ENCODE peak calls at places on chromosome 6, in ten cellular contexts. D is body of pancreas, P is ovary, M is testis, K is heart left ventricle, J is stomach, H is IMR-90, Z is GM12878, F is esophagus squamous epithelium, I is transverse colon. S is an unnamed sample.

GRCh38 chr6:40755046-40755681 is 168.0 kb upstream of the LRFN2 start:
- DNase-seq in D (no peak), P (no peak), M (no peak), K (no peak), J (no peak), H (peak), Z (no peak), F (no peak), I (no peak), S (peak)

GRCh38 chr6:69584913-69585729 is 211.7 kb downstream of the LMBRD1 start:
- DNase-seq in D (no peak), P (no peak), M (no peak), K (peak), J (no peak), H (no peak), Z (peak), F (no peak), I (no peak), S (no peak)

GRCh38 chr6:169263374-169263773 is 9.7 kb upstream of the THBS2 start:
- DNase-seq in D (no peak), P (no peak), M (no peak), K (no peak), J (no peak), H (no peak), Z (no peak), F (no peak), I (no peak), S (no peak)

GRCh38 chr6:110656492-110656891 is 158.8 kb downstream of the CDK19 start:
- DNase-seq in D (peak), P (no peak), M (peak), K (no peak), J (peak), H (no peak), Z (no peak), F (no peak), I (no peak), S (no peak)

GRCh38 chr6:157999100-158000051 is 17.7 kb downstream of the SYNJ2 start:
- DNase-seq in D (peak), P (no peak), M (no peak), K (no peak), J (no peak), H (no peak), Z (no peak), F (no peak), I (no peak), S (no peak)

GRCh38 chr6:20001286-20001685 is 164.1 kb downstream of the ID4 start:
- DNase-seq in D (no peak), P (no peak), M (no peak), K (no peak), J (no peak), H (no peak), Z (no peak), F (no peak), I (no peak), S (no peak)

GRCh38 chr6:37679539-37680476 is 17.9 kb downstream of the MDGA1 start:
- DNase-seq in D (no peak), P (no peak), M (no peak), K (no peak), J (no peak), H (no peak), Z (peak), F (no peak), I (no peak), S (no peak)

GRCh38 chr6:15036690-15037245 is 209.1 kb upstream of the JARID2 start:
- DNase-seq in D (peak), P (no peak), M (peak), K (peak), J (peak), H (no peak), Z (no peak), F (no peak), I (peak), S (no peak)

GRCh38 chr6:34341481-34341971 is 50.9 kb downstream of the NUDT3 start:
- DNase-seq in D (peak), P (no peak), M (no peak), K (no peak), J (peak), H (peak), Z (no peak), F (no peak), I (no peak), S (peak)

GRCh38 chr6:147463651-147464050 is 44.8 kb upstream of the SAMD5 start:
- DNase-seq in D (no peak), P (no peak), M (no peak), K (no peak), J (no peak), H (no peak), Z (no peak), F (no peak), I (no peak), S (no peak)

GRCh38 chr6:157269261-157269794 is 54.0 kb downstream of the TMEM242 start:
- DNase-seq in D (peak), P (peak), M (peak), K (peak), J (peak), H (peak), Z (no peak), F (no peak), I (peak), S (no peak)

GRCh38 chr6:138979365-138979764 is 8.7 kb downstream of the REPS1 start:
- DNase-seq in D (no peak), P (no peak), M (no peak), K (no peak), J (no peak), H (peak), Z (no peak), F (no peak), I (no peak), S (no peak)

GRCh38 chr6:130020892-130021483 is 2.6 kb downstream of the L3MBTL3 start:
- DNase-seq in D (peak), P (peak), M (peak), K (peak), J (peak), H (peak), Z (peak), F (peak), I (peak), S (no peak)

GRCh38 chr6:37731888-37732287 is 34.2 kb upstream of the MDGA1 start:
- DNase-seq in D (peak), P (no peak), M (no peak), K (no peak), J (peak), H (no peak), Z (peak), F (no peak), I (peak), S (no peak)

GRCh38 chr6:1527098-1527497 is 82.6 kb upstream of the FOXC1 start:
- DNase-seq in D (peak), P (peak), M (peak), K (peak), J (no peak), H (peak), Z (no peak), F (no peak), I (peak), S (no peak)

GRCh38 chr6:20444786-20445271 is 43.1 kb downstream of the E2F3 start:
- DNase-seq in D (no peak), P (no peak), M (no peak), K (no peak), J (no peak), H (peak), Z (no peak), F (no peak), I (no peak), S (peak)

GRCh38 chr6:45991189-45991588 is 24.5 kb downstream of the CLIC5 start:
- DNase-seq in D (no peak), P (no peak), M (peak), K (no peak), J (no peak), H (no peak), Z (no peak), F (no peak), I (no peak), S (no peak)

GRCh38 chr6:162056745-162057144 is 670.8 kb downstream of the PRKN start:
- DNase-seq in D (peak), P (no peak), M (peak), K (no peak), J (no peak), H (no peak), Z (no peak), F (no peak), I (no peak), S (peak)

GRCh38 chr6:129501401-129502051 is 208.5 kb downstream of the ARHGAP18 start:
- DNase-seq in D (peak), P (no peak), M (peak), K (peak), J (peak), H (peak), Z (no peak), F (no peak), I (peak), S (peak)

GRCh38 chr6:53918854-53919253 is 124.0 kb downstream of the LRRC1 start:
- DNase-seq in D (no peak), P (no peak), M (no peak), K (no peak), J (no peak), H (no peak), Z (no peak), F (no peak), I (no peak), S (no peak)
- TF ChIP-seq POLR2A in D (no peak), P (no peak), M (no peak), K (no peak), J (no peak), H (no peak), Z (no peak), F (no peak), I (no peak), S (no peak)

DNA sequence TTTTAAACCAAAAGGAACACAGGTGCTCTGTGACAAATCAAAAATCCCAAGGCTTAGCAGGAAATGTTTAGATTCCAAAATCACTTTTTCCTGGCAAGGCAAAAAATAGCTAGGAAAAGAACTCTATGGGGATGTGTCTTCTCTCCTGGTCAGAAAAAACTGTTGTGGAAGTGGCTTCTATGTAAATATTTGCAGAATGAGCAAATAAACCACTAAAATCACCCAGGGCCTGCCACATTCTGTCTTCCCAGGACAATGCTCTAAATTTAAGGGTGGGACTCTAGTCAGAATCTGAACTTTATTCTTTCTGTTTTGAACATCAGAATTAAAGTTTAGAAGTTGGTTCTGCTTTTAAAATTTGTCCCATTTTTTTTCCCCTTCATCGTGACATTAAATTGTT is 29.3 kb downstream of the GCM1 start:
- DNase-seq in D (no peak), P (no peak), M (no peak), K (no peak), J (no peak), H (no peak), Z (no peak), F (no peak), I (no peak), S (no peak)
- TF ChIP-seq POLR2A in D (no peak), P (no peak), M (no peak), K (no peak), J (no peak), H (no peak), Z (no peak), F (no peak), I (no peak), S (no peak)

GRCh38 chr6:31378721-31379103 is 21.7 kb upstream of the HLA-B start:
- DNase-seq in D (no peak), P (no peak), M (no peak), K (no peak), J (no peak), H (no peak), Z (no peak), F (no peak), I (no peak), S (no peak)

GRCh38 chr6:31378062-31378720 is 21.2 kb upstream of the HLA-B start:
- DNase-seq in D (no peak), P (no peak), M (no peak), K (no peak), J (no peak), H (no peak), Z (no peak), F (no peak), I (peak), S (no peak)

GRCh38 chr6:31377029-31377428 is 20.1 kb upstream of the HLA-B start:
- DNase-seq in D (no peak), P (no peak), M (no peak), K (no peak), J (no peak), H (no peak), Z (no peak), F (no peak), I (no peak), S (no peak)

GRCh38 chr6:31381666-31382065 is 21.7 kb upstream of the MICA start:
- DNase-seq in D (no peak), P (no peak), M (no peak), K (no peak), J (no peak), H (no peak), Z (no peak), F (no peak), I (no peak), S (no peak)

DNA sequence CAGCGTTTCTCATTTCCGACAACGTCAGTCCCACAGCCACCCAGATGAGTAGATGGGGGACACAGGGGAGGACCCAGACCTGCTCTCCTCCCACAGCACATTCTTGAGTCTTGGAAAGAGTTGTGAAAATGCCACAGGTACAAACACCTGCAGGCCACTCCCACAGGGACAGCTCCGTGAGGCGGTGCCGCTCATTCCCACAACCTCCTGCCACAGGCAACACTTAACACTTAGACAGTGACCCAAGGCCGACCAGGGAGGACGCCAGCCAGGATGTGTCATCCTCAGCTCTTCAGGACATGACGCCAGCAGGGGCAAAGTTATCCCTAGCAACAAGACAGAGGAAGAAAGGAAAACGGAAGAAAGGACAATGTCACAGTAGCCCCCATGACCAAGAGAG is 22.9 kb upstream of the HLA-B start:
- DNase-seq in D (no peak), P (no peak), M (no peak), K (no peak), J (no peak), H (no peak), Z (no peak), F (no peak), I (peak), S (no peak)
- TF ChIP-seq POLR2A in D (no peak), P (no peak), M (no peak), K (no peak), J (no peak), H (no peak), Z (no peak), F (no peak), I (peak), S (no peak)

GRCh38 chr6:117674991-117675657 is at the start of gene NUS1:
- DNase-seq in D (peak), P (peak), M (peak), K (peak), J (peak), H (peak), Z (peak), F (peak), I (peak), S (peak)
- TF ChIP-seq POLR2A in D (no peak), P (peak), M (no peak), K (peak), J (no peak), H (peak), Z (peak), F (no peak), I (peak), S (no peak)

S was measured in H54.